ENCODE peak calls at places on chromosomes 11 and 22, in five cellular contexts. One of them, this sample, is unnamed.
A peak's percentile ranks its signal among the peaks of the same experiment; 100 is the strongest.

GRCh38 chr22:38754247-38755154 is 1.3 kb downstream of the SUN2 start:
- DNase-seq in foreskin melanocyte: no peak
- DNase-seq in aorta: peak; percentile 85
- DNase-seq in mucosa of descending colon: peak; percentile 75
- DNase-seq in M059J: no peak
- DNase-seq in this sample: peak; percentile 27

GRCh38 chr11:10701982-10702381 is 8.4 kb upstream of the IRAG1 start:
- DNase-seq in aorta: no peak
- DNase-seq in foreskin melanocyte: no peak
- DNase-seq in M059J: peak; percentile 81
- DNase-seq in mucosa of descending colon: no peak
- DNase-seq in this sample: no peak

GRCh38 chr22:37571258-37571991 is 8.5 kb downstream of the LGALS2 start:
- DNase-seq in aorta: no peak
- DNase-seq in foreskin melanocyte: no peak
- DNase-seq in mucosa of descending colon: no peak
- DNase-seq in M059J: peak; percentile 83
- DNase-seq in this sample: no peak

GRCh38 chr11:7871056-7871455 is 60.0 kb downstream of the OR10A6 start:
- DNase-seq in foreskin melanocyte: no peak
- DNase-seq in mucosa of descending colon: no peak
- DNase-seq in aorta: no peak
- DNase-seq in M059J: no peak
- DNase-seq in this sample: no peak

GRCh38 chr11:119489087-119489486 is 66.1 kb upstream of the THY1 start:
- DNase-seq in mucosa of descending colon: no peak
- DNase-seq in M059J: no peak
- DNase-seq in foreskin melanocyte: no peak
- DNase-seq in aorta: no peak
- DNase-seq in this sample: no peak

GRCh38 chr11:84720706-84721402 is 906.3 kb downstream of the DLG2 start:
- DNase-seq in foreskin melanocyte: no peak
- DNase-seq in M059J: no peak
- DNase-seq in aorta: peak; percentile 46
- DNase-seq in mucosa of descending colon: peak; percentile 38
- DNase-seq in this sample: no peak

GRCh38 chr11:124644426-124645280 is 22.0 kb downstream of the TBRG1 start:
- DNase-seq in mucosa of descending colon: peak; percentile 16
- DNase-seq in M059J: peak; percentile 72
- DNase-seq in aorta: peak; percentile 53
- DNase-seq in foreskin melanocyte: peak; percentile 48
- DNase-seq in this sample: peak; percentile 50

GRCh38 chr11:117638913-117639543 is 158.0 kb downstream of the DSCAML1 start:
- DNase-seq in foreskin melanocyte: no peak
- DNase-seq in mucosa of descending colon: no peak
- DNase-seq in aorta: no peak
- DNase-seq in M059J: no peak
- DNase-seq in this sample: no peak

GRCh38 chr22:22076937-22077703 is 94.5 kb upstream of the TOP3B start:
- DNase-seq in foreskin melanocyte: no peak
- DNase-seq in M059J: no peak
- DNase-seq in mucosa of descending colon: no peak
- DNase-seq in aorta: no peak
- DNase-seq in this sample: no peak

GRCh38 chr11:41498726-41499125 is 39.3 kb upstream of the LRRC4C start:
- DNase-seq in M059J: no peak
- DNase-seq in foreskin melanocyte: no peak
- DNase-seq in mucosa of descending colon: no peak
- DNase-seq in aorta: no peak
- DNase-seq in this sample: no peak

GRCh38 chr11:122863704-122864326 is 18.7 kb upstream of the JHY start:
- DNase-seq in foreskin melanocyte: no peak
- DNase-seq in mucosa of descending colon: peak; percentile 64
- DNase-seq in M059J: peak; percentile 45
- DNase-seq in aorta: peak; percentile 69
- DNase-seq in this sample: peak; percentile 59

GRCh38 chr11:126654886-126655806 is 299.7 kb downstream of the ST3GAL4 start:
- DNase-seq in mucosa of descending colon: no peak
- DNase-seq in foreskin melanocyte: no peak
- DNase-seq in aorta: no peak
- DNase-seq in M059J: no peak
- DNase-seq in this sample: no peak

GRCh38 chr22:45742866-45743450 is 71.3 kb downstream of the ATXN10 start:
- DNase-seq in mucosa of descending colon: no peak
- DNase-seq in foreskin melanocyte: no peak
- DNase-seq in aorta: peak; percentile 61
- DNase-seq in M059J: peak; percentile 59
- DNase-seq in this sample: no peak

GRCh38 chr11:111510311-111510710 is 1.9 kb downstream of the BTG4 start:
- DNase-seq in aorta: no peak
- DNase-seq in foreskin melanocyte: no peak
- DNase-seq in M059J: no peak
- DNase-seq in mucosa of descending colon: no peak
- DNase-seq in this sample: no peak

GRCh38 chr11:34302046-34302921 is 55.5 kb downstream of the ABTB2 start:
- DNase-seq in aorta: no peak
- DNase-seq in M059J: peak; percentile 100
- DNase-seq in foreskin melanocyte: no peak
- DNase-seq in mucosa of descending colon: no peak
- DNase-seq in this sample: peak; percentile 79

GRCh38 chr22:37643225-37643847 is 3.9 kb downstream of the SH3BP1 start:
- DNase-seq in M059J: peak; percentile 62
- DNase-seq in foreskin melanocyte: no peak
- DNase-seq in mucosa of descending colon: peak; percentile 96
- DNase-seq in aorta: peak; percentile 90
- DNase-seq in this sample: peak; percentile 81

GRCh38 chr22:16970446-16970845 is 37.6 kb downstream of the GAB4 start:
- DNase-seq in aorta: no peak
- DNase-seq in mucosa of descending colon: no peak
- DNase-seq in M059J: no peak
- DNase-seq in foreskin melanocyte: no peak
- DNase-seq in this sample: peak; percentile 37

GRCh38 chr11:88194990-88195389 is 19.7 kb upstream of the RAB38 start:
- DNase-seq in aorta: no peak
- DNase-seq in mucosa of descending colon: no peak
- DNase-seq in foreskin melanocyte: no peak
- DNase-seq in M059J: no peak
- DNase-seq in this sample: no peak

GRCh38 chr11:11813288-11813962 is 28.3 kb upstream of the USP47 start:
- DNase-seq in aorta: peak; percentile 50
- DNase-seq in foreskin melanocyte: peak; percentile 85
- DNase-seq in mucosa of descending colon: peak; percentile 15
- DNase-seq in M059J: peak; percentile 94
- DNase-seq in this sample: no peak

GRCh38 chr11:291281-292210 is 2.6 kb downstream of the PGGHG start:
- DNase-seq in mucosa of descending colon: no peak
- DNase-seq in aorta: peak; percentile 51
- DNase-seq in M059J: no peak
- DNase-seq in foreskin melanocyte: no peak
- DNase-seq in this sample: no peak

GRCh38 chr11:11973866-11974265 is 34.6 kb downstream of the DKK3 start:
- DNase-seq in foreskin melanocyte: no peak
- DNase-seq in M059J: no peak
- DNase-seq in aorta: no peak
- DNase-seq in mucosa of descending colon: no peak
- DNase-seq in this sample: no peak

GRCh38 chr22:48366056-48366455 is 1461.6 kb downstream of the BRD1 start:
- DNase-seq in foreskin melanocyte: no peak
- DNase-seq in aorta: no peak
- DNase-seq in M059J: no peak
- DNase-seq in mucosa of descending colon: no peak
- DNase-seq in this sample: no peak

GRCh38 chr11:95912902-95913560 is 10.9 kb downstream of the MTMR2 start:
- DNase-seq in M059J: peak; percentile 69
- DNase-seq in mucosa of descending colon: no peak
- DNase-seq in foreskin melanocyte: no peak
- DNase-seq in aorta: no peak
- DNase-seq in this sample: no peak

GRCh38 chr11:76552987-76553386 is 108.2 kb downstream of the EMSY start:
- DNase-seq in mucosa of descending colon: no peak
- DNase-seq in M059J: no peak
- DNase-seq in foreskin melanocyte: no peak
- DNase-seq in aorta: no peak
- DNase-seq in this sample: no peak

GRCh38 chr22:44583076-44583760 is 85.2 kb upstream of the RTL6 start:
- DNase-seq in M059J: no peak
- DNase-seq in foreskin melanocyte: no peak
- DNase-seq in mucosa of descending colon: no peak
- DNase-seq in aorta: peak; percentile 21
- DNase-seq in this sample: peak; percentile 35

GRCh38 chr11:1825039-1825740 is 9.6 kb upstream of the SYT8 start:
- DNase-seq in aorta: peak; percentile 72
- DNase-seq in mucosa of descending colon: peak; percentile 66
- DNase-seq in M059J: no peak
- DNase-seq in foreskin melanocyte: no peak
- DNase-seq in this sample: no peak

GRCh38 chr11:126160345-126161145 is 50.9 kb downstream of the RPUSD4 start:
- DNase-seq in M059J: no peak
- DNase-seq in mucosa of descending colon: no peak
- DNase-seq in aorta: no peak
- DNase-seq in foreskin melanocyte: no peak
- DNase-seq in this sample: no peak

GRCh38 chr11:74018331-74019005 is 9.6 kb upstream of the UCP3 start:
- DNase-seq in aorta: peak; percentile 95
- DNase-seq in M059J: peak; percentile 90
- DNase-seq in mucosa of descending colon: peak; percentile 95
- DNase-seq in foreskin melanocyte: no peak
- DNase-seq in this sample: no peak

GRCh38 chr22:45688606-45689080 is 17.0 kb downstream of the ATXN10 start:
- DNase-seq in aorta: no peak
- DNase-seq in mucosa of descending colon: no peak
- DNase-seq in foreskin melanocyte: peak; percentile 38
- DNase-seq in M059J: peak; percentile 94
- DNase-seq in this sample: peak; percentile 35

GRCh38 chr22:44214764-44215163 is 34.0 kb downstream of the PARVG start:
- DNase-seq in M059J: no peak
- DNase-seq in aorta: no peak
- DNase-seq in mucosa of descending colon: no peak
- DNase-seq in foreskin melanocyte: no peak
- DNase-seq in this sample: no peak

GRCh38 chr11:115684135-115684534 is 179.9 kb upstream of the CADM1 start:
- DNase-seq in mucosa of descending colon: no peak
- DNase-seq in aorta: no peak
- DNase-seq in M059J: no peak
- DNase-seq in foreskin melanocyte: no peak
- DNase-seq in this sample: no peak

GRCh38 chr11:9765320-9766101 is 101.6 kb downstream of the SWAP70 start:
- DNase-seq in aorta: peak; percentile 62
- DNase-seq in M059J: peak; percentile 91
- DNase-seq in mucosa of descending colon: no peak
- DNase-seq in foreskin melanocyte: no peak
- DNase-seq in this sample: no peak

This sample was measured in COLO829.